ENCODE peak calls at places on chromosome 16, in eight cellular contexts. One of them, this sample, is unnamed.

GRCh38 chr16:31869511-31870201 is 4.0 kb upstream of the ZNF267 start:
- DNase-seq in uterus: no peak
- DNase-seq in Panc1: peak; percentile 62
- DNase-seq in OCI-LY7: peak; percentile 85
- DNase-seq in colonic mucosa: peak; percentile 56
- DNase-seq in CD4-positive, CD25-positive, alpha-beta regulatory T cell: peak; percentile 93
- DNase-seq in fibroblast of lung: peak; percentile 56
- DNase-seq in esophagus squamous epithelium: no peak
- DNase-seq in this sample: no peak

GRCh38 chr16:75249441-75249840 is 2.0 kb downstream of the BCAR1 start:
- DNase-seq in uterus: no peak
- DNase-seq in Panc1: no peak
- DNase-seq in OCI-LY7: no peak
- DNase-seq in colonic mucosa: no peak
- DNase-seq in CD4-positive, CD25-positive, alpha-beta regulatory T cell: no peak
- DNase-seq in fibroblast of lung: no peak
- DNase-seq in esophagus squamous epithelium: no peak
- DNase-seq in this sample: no peak

GRCh38 chr16:72985148-72985882 is 62.6 kb downstream of the ZFHX3 start:
- DNase-seq in uterus: peak; percentile 65
- DNase-seq in Panc1: no peak
- DNase-seq in OCI-LY7: no peak
- DNase-seq in colonic mucosa: no peak
- DNase-seq in CD4-positive, CD25-positive, alpha-beta regulatory T cell: no peak
- DNase-seq in fibroblast of lung: peak; percentile 81
- DNase-seq in esophagus squamous epithelium: no peak
- DNase-seq in this sample: peak; percentile 34

GRCh38 chr16:66416981-66417700 is 10.0 kb upstream of the BEAN1 start:
- DNase-seq in uterus: no peak
- DNase-seq in Panc1: no peak
- DNase-seq in OCI-LY7: no peak
- DNase-seq in colonic mucosa: peak; percentile 12
- DNase-seq in CD4-positive, CD25-positive, alpha-beta regulatory T cell: no peak
- DNase-seq in fibroblast of lung: no peak
- DNase-seq in esophagus squamous epithelium: no peak
- DNase-seq in this sample: no peak

GRCh38 chr16:49854227-49855203 is 1.4 kb downstream of the ZNF423 start:
- DNase-seq in uterus: no peak
- DNase-seq in Panc1: no peak
- DNase-seq in OCI-LY7: peak; percentile 19
- DNase-seq in colonic mucosa: peak; percentile 60
- DNase-seq in CD4-positive, CD25-positive, alpha-beta regulatory T cell: no peak
- DNase-seq in fibroblast of lung: no peak
- DNase-seq in esophagus squamous epithelium: no peak
- DNase-seq in this sample: peak; percentile 81

GRCh38 chr16:261031-261691 is 14.6 kb downstream of the RGS11 start:
- DNase-seq in uterus: no peak
- DNase-seq in Panc1: no peak
- DNase-seq in OCI-LY7: no peak
- DNase-seq in colonic mucosa: no peak
- DNase-seq in CD4-positive, CD25-positive, alpha-beta regulatory T cell: no peak
- DNase-seq in fibroblast of lung: no peak
- DNase-seq in esophagus squamous epithelium: no peak
- DNase-seq in this sample: no peak

GRCh38 chr16:88872650-88873331 is 6.3 kb upstream of the PABPN1L start:
- DNase-seq in uterus: no peak
- DNase-seq in Panc1: no peak
- DNase-seq in OCI-LY7: no peak
- DNase-seq in colonic mucosa: no peak
- DNase-seq in CD4-positive, CD25-positive, alpha-beta regulatory T cell: no peak
- DNase-seq in fibroblast of lung: no peak
- DNase-seq in esophagus squamous epithelium: no peak
- DNase-seq in this sample: no peak

GRCh38 chr16:65666132-65666869 is 544.4 kb upstream of the CDH11 start:
- DNase-seq in uterus: no peak
- DNase-seq in Panc1: no peak
- DNase-seq in OCI-LY7: no peak
- DNase-seq in colonic mucosa: no peak
- DNase-seq in CD4-positive, CD25-positive, alpha-beta regulatory T cell: no peak
- DNase-seq in fibroblast of lung: no peak
- DNase-seq in esophagus squamous epithelium: no peak
- DNase-seq in this sample: peak; percentile 56

GRCh38 chr16:11160676-11161115 is 95.3 kb downstream of the SOCS1 start:
- DNase-seq in uterus: no peak
- DNase-seq in Panc1: no peak
- DNase-seq in OCI-LY7: no peak
- DNase-seq in colonic mucosa: no peak
- DNase-seq in CD4-positive, CD25-positive, alpha-beta regulatory T cell: peak; percentile 86
- DNase-seq in fibroblast of lung: no peak
- DNase-seq in esophagus squamous epithelium: no peak
- DNase-seq in this sample: no peak

GRCh38 chr16:50012182-50012581 is 12.8 kb upstream of the CNEP1R1 start:
- DNase-seq in uterus: no peak
- DNase-seq in Panc1: no peak
- DNase-seq in OCI-LY7: no peak
- DNase-seq in colonic mucosa: no peak
- DNase-seq in CD4-positive, CD25-positive, alpha-beta regulatory T cell: no peak
- DNase-seq in fibroblast of lung: no peak
- DNase-seq in esophagus squamous epithelium: no peak
- DNase-seq in this sample: no peak

GRCh38 chr16:89722392-89723278 is 1.3 kb downstream of the ZNF276 start:
- DNase-seq in uterus: peak; percentile 66
- DNase-seq in Panc1: no peak
- DNase-seq in OCI-LY7: no peak
- DNase-seq in colonic mucosa: peak; percentile 93
- DNase-seq in CD4-positive, CD25-positive, alpha-beta regulatory T cell: peak; percentile 98
- DNase-seq in fibroblast of lung: peak; percentile 40
- DNase-seq in esophagus squamous epithelium: peak; percentile 46
- DNase-seq in this sample: peak; percentile 78

GRCh38 chr16:28110479-28110878 is 47.0 kb upstream of the GSG1L start:
- DNase-seq in uterus: no peak
- DNase-seq in Panc1: no peak
- DNase-seq in OCI-LY7: no peak
- DNase-seq in colonic mucosa: no peak
- DNase-seq in CD4-positive, CD25-positive, alpha-beta regulatory T cell: no peak
- DNase-seq in fibroblast of lung: no peak
- DNase-seq in esophagus squamous epithelium: no peak
- DNase-seq in this sample: no peak

DNA sequence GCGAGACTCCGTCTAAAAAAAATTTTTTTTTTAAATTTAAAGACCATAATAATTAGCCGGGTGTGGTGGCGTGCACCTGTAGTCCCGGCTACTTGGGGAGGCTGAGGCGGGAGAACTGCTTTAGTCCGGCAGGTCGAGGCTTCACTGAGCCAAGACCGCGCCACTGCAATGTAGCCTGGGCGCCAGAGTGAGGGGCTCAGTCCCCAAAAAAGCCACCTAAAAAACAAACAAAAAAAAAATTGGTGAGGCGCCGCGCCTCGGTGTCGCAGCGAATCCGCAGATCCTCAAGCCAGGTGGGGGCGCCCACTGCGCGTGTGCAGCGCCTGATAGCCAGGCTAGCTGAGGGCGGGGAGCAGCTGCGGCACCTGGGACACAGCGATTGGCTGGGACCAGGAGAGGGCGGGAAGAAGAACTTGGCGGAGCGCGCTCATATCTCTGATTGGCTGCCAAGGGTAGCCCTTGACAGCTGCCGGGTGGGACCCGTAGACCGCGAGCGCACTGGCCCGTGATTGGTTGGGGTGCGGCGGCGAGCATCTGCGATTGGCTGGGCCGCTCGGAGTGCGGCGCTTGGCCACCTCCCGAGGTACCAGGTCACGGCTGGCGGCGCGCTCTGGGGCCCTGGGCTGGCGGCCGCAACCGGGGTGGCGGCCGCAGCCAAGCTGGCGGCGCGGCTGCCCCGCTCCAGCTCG is 9.0 kb upstream of the CLDN9 start:
- DNase-seq in uterus: peak; percentile 88
- DNase-seq in Panc1: peak; percentile 98
- DNase-seq in OCI-LY7: peak; percentile 99
- DNase-seq in colonic mucosa: peak; percentile 97
- DNase-seq in CD4-positive, CD25-positive, alpha-beta regulatory T cell: peak; percentile 100
- DNase-seq in fibroblast of lung: peak; percentile 98
- DNase-seq in esophagus squamous epithelium: peak; percentile 91
- DNase-seq in this sample: peak; percentile 99
- H3K4me3 ChIP-seq in uterus: no peak overlapping the region
- H3K4me3 ChIP-seq in Panc1: peak overlapping the region; percentile 36
- H3K4me3 ChIP-seq in OCI-LY7: peak overlapping the region; percentile 15
- H3K4me3 ChIP-seq in colonic mucosa: no peak overlapping the region
- H3K4me3 ChIP-seq in CD4-positive, CD25-positive, alpha-beta regulatory T cell: no peak overlapping the region
- H3K4me3 ChIP-seq in fibroblast of lung: no peak overlapping the region
- H3K4me3 ChIP-seq in esophagus squamous epithelium: peak overlapping the region; percentile 57
- H3K4me3 ChIP-seq in this sample: no peak overlapping the region

GRCh38 chr16:48620445-48620844 is 10.5 kb upstream of the N4BP1 start:
- DNase-seq in uterus: no peak
- DNase-seq in Panc1: no peak
- DNase-seq in OCI-LY7: no peak
- DNase-seq in colonic mucosa: no peak
- DNase-seq in CD4-positive, CD25-positive, alpha-beta regulatory T cell: no peak
- DNase-seq in fibroblast of lung: no peak
- DNase-seq in esophagus squamous epithelium: no peak
- DNase-seq in this sample: no peak

GRCh38 chr16:48617104-48617503 is 7.1 kb upstream of the N4BP1 start:
- DNase-seq in uterus: no peak
- DNase-seq in Panc1: no peak
- DNase-seq in OCI-LY7: no peak
- DNase-seq in colonic mucosa: no peak
- DNase-seq in CD4-positive, CD25-positive, alpha-beta regulatory T cell: no peak
- DNase-seq in fibroblast of lung: no peak
- DNase-seq in esophagus squamous epithelium: no peak
- DNase-seq in this sample: no peak

GRCh38 chr16:48616571-48616970 is 6.6 kb upstream of the N4BP1 start:
- DNase-seq in uterus: no peak
- DNase-seq in Panc1: no peak
- DNase-seq in OCI-LY7: no peak
- DNase-seq in colonic mucosa: no peak
- DNase-seq in CD4-positive, CD25-positive, alpha-beta regulatory T cell: no peak
- DNase-seq in fibroblast of lung: no peak
- DNase-seq in esophagus squamous epithelium: no peak
- DNase-seq in this sample: no peak

GRCh38 chr16:48619547-48619946 is 9.6 kb upstream of the N4BP1 start:
- DNase-seq in uterus: no peak
- DNase-seq in Panc1: no peak
- DNase-seq in OCI-LY7: no peak
- DNase-seq in colonic mucosa: no peak
- DNase-seq in CD4-positive, CD25-positive, alpha-beta regulatory T cell: no peak
- DNase-seq in fibroblast of lung: no peak
- DNase-seq in esophagus squamous epithelium: no peak
- DNase-seq in this sample: no peak

DNA sequence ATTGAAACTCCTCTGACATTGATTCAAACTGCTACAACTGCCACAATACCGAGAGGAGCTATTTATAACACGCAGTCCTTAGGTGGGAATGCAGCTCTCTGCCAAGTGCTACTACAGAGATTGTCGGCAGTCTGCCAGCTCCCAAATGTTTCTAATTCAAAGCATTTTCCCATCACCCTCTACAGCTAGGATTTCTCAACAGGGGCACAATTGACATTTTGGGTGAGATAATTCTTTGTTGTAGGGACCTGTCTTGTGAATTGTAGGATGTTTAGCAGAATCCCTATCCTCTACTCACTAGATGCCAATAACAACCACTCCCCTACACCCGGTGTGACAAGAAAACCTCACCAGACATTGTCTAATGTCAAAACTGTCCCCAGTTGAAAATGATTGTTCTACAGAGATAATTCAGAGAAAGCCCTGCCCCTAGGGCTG is 7.8 kb upstream of the N4BP1 start:
- DNase-seq in uterus: peak; percentile 28
- DNase-seq in Panc1: no peak
- DNase-seq in OCI-LY7: no peak
- DNase-seq in colonic mucosa: no peak
- DNase-seq in CD4-positive, CD25-positive, alpha-beta regulatory T cell: no peak
- DNase-seq in fibroblast of lung: peak; percentile 54
- DNase-seq in esophagus squamous epithelium: no peak
- DNase-seq in this sample: no peak
- H3K4me1 ChIP-seq in uterus: no peaks in the 10 kb centered on the region
- H3K4me1 ChIP-seq in Panc1: no peaks in the 10 kb centered on the region
- H3K4me1 ChIP-seq in OCI-LY7: peaks cover 10% of the 10 kb centered on the region
- H3K4me1 ChIP-seq in colonic mucosa: no peaks in the 10 kb centered on the region
- H3K4me1 ChIP-seq in CD4-positive, CD25-positive, alpha-beta regulatory T cell: peaks cover 13% of the 10 kb centered on the region
- H3K4me1 ChIP-seq in fibroblast of lung: peaks cover 2% of the 10 kb centered on the region
- H3K4me1 ChIP-seq in esophagus squamous epithelium: peaks cover 39% of the 10 kb centered on the region
- H3K4me1 ChIP-seq in this sample: peaks cover 4% of the 10 kb centered on the region

DNA sequence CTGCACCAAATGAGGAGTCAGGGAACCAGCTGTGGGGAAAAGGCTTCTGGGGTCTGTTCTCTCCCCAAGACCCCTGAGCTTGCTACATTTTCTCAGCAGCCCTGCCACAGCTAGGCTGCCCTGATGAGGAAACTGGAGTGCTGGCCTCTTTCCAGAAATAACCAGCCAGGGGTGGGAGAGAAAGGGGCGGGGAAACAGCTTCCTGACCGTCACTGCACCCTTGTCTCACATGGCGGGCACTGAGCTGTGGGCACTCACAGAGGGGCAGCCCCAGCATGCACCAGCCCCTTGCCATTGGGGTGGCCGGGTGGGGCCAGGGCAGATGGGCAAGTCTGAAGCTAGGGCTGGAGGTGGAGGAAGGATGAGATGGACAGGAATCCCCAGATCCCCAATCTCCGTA is 2.9 kb downstream of the SRL start:
- DNase-seq in uterus: no peak
- DNase-seq in Panc1: no peak
- DNase-seq in OCI-LY7: no peak
- DNase-seq in colonic mucosa: no peak
- DNase-seq in CD4-positive, CD25-positive, alpha-beta regulatory T cell: no peak
- DNase-seq in fibroblast of lung: no peak
- DNase-seq in esophagus squamous epithelium: no peak
- DNase-seq in this sample: no peak
- H3K4me3 ChIP-seq in uterus: peak overlapping the region; percentile 13
- H3K4me3 ChIP-seq in Panc1: no peak overlapping the region
- H3K4me3 ChIP-seq in OCI-LY7: no peak overlapping the region
- H3K4me3 ChIP-seq in colonic mucosa: no peak overlapping the region
- H3K4me3 ChIP-seq in CD4-positive, CD25-positive, alpha-beta regulatory T cell: no peak overlapping the region
- H3K4me3 ChIP-seq in fibroblast of lung: no peak overlapping the region
- H3K4me3 ChIP-seq in esophagus squamous epithelium: peak overlapping the region; percentile 40
- H3K4me3 ChIP-seq in this sample: no peak overlapping the region

GRCh38 chr16:70427786-70428177 is 11.1 kb downstream of the ST3GAL2 start:
- DNase-seq in uterus: no peak
- DNase-seq in Panc1: no peak
- DNase-seq in OCI-LY7: no peak
- DNase-seq in colonic mucosa: no peak
- DNase-seq in CD4-positive, CD25-positive, alpha-beta regulatory T cell: no peak
- DNase-seq in fibroblast of lung: no peak
- DNase-seq in esophagus squamous epithelium: no peak
- DNase-seq in this sample: no peak
- H3K4me1 ChIP-seq in uterus: peaks cover 12% of the 10 kb centered on the region
- H3K4me1 ChIP-seq in Panc1: peaks cover 61% of the 10 kb centered on the region
- H3K4me1 ChIP-seq in OCI-LY7: peaks cover 59% of the 10 kb centered on the region
- H3K4me1 ChIP-seq in colonic mucosa: peaks cover 30% of the 10 kb centered on the region
- H3K4me1 ChIP-seq in CD4-positive, CD25-positive, alpha-beta regulatory T cell: peaks cover 42% of the 10 kb centered on the region
- H3K4me1 ChIP-seq in fibroblast of lung: peaks cover 20% of the 10 kb centered on the region
- H3K4me1 ChIP-seq in esophagus squamous epithelium: peaks cover 62% of the 10 kb centered on the region
- H3K4me1 ChIP-seq in this sample: peaks cover 36% of the 10 kb centered on the region

GRCh38 chr16:5615868-5616642 is 518.5 kb upstream of the EEF2KMT start:
- DNase-seq in uterus: no peak
- DNase-seq in Panc1: no peak
- DNase-seq in OCI-LY7: peak; percentile 63
- DNase-seq in colonic mucosa: peak; percentile 59
- DNase-seq in CD4-positive, CD25-positive, alpha-beta regulatory T cell: peak; percentile 27
- DNase-seq in fibroblast of lung: no peak
- DNase-seq in esophagus squamous epithelium: no peak
- DNase-seq in this sample: peak; percentile 94
- H3K4me3 ChIP-seq in uterus: no peak overlapping the region
- H3K4me3 ChIP-seq in Panc1: peak overlapping the region; percentile 30
- H3K4me3 ChIP-seq in OCI-LY7: peak overlapping the region; percentile 23
- H3K4me3 ChIP-seq in colonic mucosa: no peak overlapping the region
- H3K4me3 ChIP-seq in CD4-positive, CD25-positive, alpha-beta regulatory T cell: no peak overlapping the region
- H3K4me3 ChIP-seq in fibroblast of lung: no peak overlapping the region
- H3K4me3 ChIP-seq in esophagus squamous epithelium: peak overlapping the region; percentile 5
- H3K4me3 ChIP-seq in this sample: peak overlapping the region; percentile 19

GRCh38 chr16:57038151-57038550 is 48.8 kb downstream of the NLRC5 start:
- DNase-seq in uterus: no peak
- DNase-seq in Panc1: no peak
- DNase-seq in OCI-LY7: no peak
- DNase-seq in colonic mucosa: no peak
- DNase-seq in CD4-positive, CD25-positive, alpha-beta regulatory T cell: no peak
- DNase-seq in fibroblast of lung: peak; percentile 30
- DNase-seq in esophagus squamous epithelium: no peak
- DNase-seq in this sample: no peak
- H3K4me1 ChIP-seq in uterus: no peaks in the 10 kb centered on the region
- H3K4me1 ChIP-seq in Panc1: no peaks in the 10 kb centered on the region
- H3K4me1 ChIP-seq in OCI-LY7: peaks cover 86% of the 10 kb centered on the region
- H3K4me1 ChIP-seq in colonic mucosa: no peaks in the 10 kb centered on the region
- H3K4me1 ChIP-seq in CD4-positive, CD25-positive, alpha-beta regulatory T cell: peaks cover 77% of the 10 kb centered on the region
- H3K4me1 ChIP-seq in fibroblast of lung: peaks cover 8% of the 10 kb centered on the region
- H3K4me1 ChIP-seq in esophagus squamous epithelium: peaks cover 33% of the 10 kb centered on the region
- H3K4me1 ChIP-seq in this sample: no peaks in the 10 kb centered on the region